ENCODE peak calls at places on chromosomes 5 and 9, in ten cellular contexts. X is endothelial cell; H is Peyer's patch; A is body of pancreas; W is WTC11; S is CD8-positive, alpha-beta T cell; G is brain microvascular endothelial cell; N is pancreas; U is choroid plexus epithelial cell; P is osteocyte. Y is an unnamed sample.

GRCh38 chr5:145856285-145856818 is 16.5 kb downstream of the GRXCR2 start:
- DNase-seq in H (peak), G (peak), N (no peak), X (peak), P (no peak), W (peak), U (peak), S (no peak), A (peak), Y (no peak)

GRCh38 chr5:21070871-21071270 is 1082.9 kb upstream of the CDH18 start:
- DNase-seq in S (no peak), G (no peak), U (no peak), A (no peak), N (no peak), P (no peak), W (no peak), H (no peak), X (no peak), Y (no peak)

GRCh38 chr5:124634820-124635323 is 111.6 kb downstream of the ZNF608 start:
- DNase-seq in H (no peak), G (no peak), S (no peak), X (no peak), P (no peak), U (no peak), A (no peak), N (no peak), W (no peak), Y (no peak)

GRCh38 chr9:122819791-122820489 is 8.4 kb downstream of the PDCL start:
- DNase-seq in G (peak), S (no peak), X (peak), P (no peak), H (no peak), W (no peak), U (peak), N (no peak), A (no peak), Y (no peak)

GRCh38 chr9:134546746-134547145 is 94.9 kb upstream of the COL5A1 start:
- DNase-seq in A (no peak), P (no peak), G (no peak), X (no peak), S (no peak), U (no peak), N (no peak), W (no peak), H (no peak), Y (no peak)

GRCh38 chr9:88952086-88952615 is 39.1 kb upstream of the S1PR3 start:
- DNase-seq in P (no peak), S (no peak), W (no peak), G (no peak), X (no peak), H (no peak), U (no peak), N (no peak), A (no peak), Y (no peak)

GRCh38 chr9:100427366-100428263 is 672 bp downstream of the MSANTD3 start:
- DNase-seq in H (peak), S (peak), A (peak), N (no peak), X (peak), P (peak), U (peak), G (peak), W (peak), Y (no peak)

GRCh38 chr5:79973511-79973910 is 17.6 kb downstream of the MTX3 start:
- DNase-seq in P (no peak), S (no peak), X (no peak), A (no peak), H (no peak), G (no peak), N (no peak), W (no peak), U (no peak), Y (no peak)

GRCh38 chr9:6938447-6938846 is 180.7 kb downstream of the KDM4C start:
- DNase-seq in W (no peak), N (no peak), G (peak), X (no peak), H (no peak), S (no peak), A (no peak), U (peak), P (no peak), Y (no peak)

GRCh38 chr5:121987685-121988073 is 25.9 kb downstream of the SRFBP1 start:
- DNase-seq in H (no peak), G (no peak), P (no peak), A (no peak), W (no peak), S (no peak), U (no peak), N (no peak), X (no peak), Y (no peak)

GRCh38 chr5:7321724-7322123 is 74.2 kb upstream of the ADCY2 start:
- DNase-seq in P (no peak), A (no peak), H (no peak), W (no peak), G (no peak), S (no peak), X (no peak), U (no peak), N (no peak), Y (no peak)

GRCh38 chr5:159467666-159468065 is 137.4 kb upstream of the IL12B start:
- DNase-seq in U (no peak), G (no peak), W (no peak), N (no peak), H (no peak), S (no peak), P (no peak), A (no peak), X (no peak), Y (no peak)

GRCh38 chr9:70534471-70534870 is 120.0 kb upstream of the KLF9 start:
- DNase-seq in X (no peak), H (no peak), S (no peak), U (peak), W (no peak), G (no peak), A (no peak), N (no peak), P (no peak), Y (no peak)

GRCh38 chr5:175816348-175816747 is 55.0 kb upstream of the CPLX2 start:
- DNase-seq in G (no peak), H (no peak), U (no peak), X (no peak), P (no peak), A (no peak), N (no peak), W (no peak), S (no peak), Y (no peak)

GRCh38 chr9:104776787-104777186 is 12.9 kb downstream of the NIPSNAP3B start:
- DNase-seq in U (peak), N (no peak), P (no peak), A (no peak), H (no peak), S (no peak), X (no peak), G (no peak), W (no peak), Y (no peak)

GRCh38 chr5:54589786-54590185 is 72.2 kb downstream of the SNX18 start:
- DNase-seq in G (no peak), U (no peak), P (no peak), W (no peak), H (no peak), X (no peak), N (no peak), A (no peak), S (no peak), Y (no peak)

GRCh38 chr5:54701179-54701578 is 183.6 kb downstream of the SNX18 start:
- DNase-seq in H (no peak), G (peak), X (no peak), A (peak), U (peak), W (no peak), P (no peak), N (peak), S (no peak), Y (no peak)

GRCh38 chr9:125240649-125240999 is 519 bp downstream of the HSPA5 start:
- DNase-seq in W (no peak), G (no peak), H (peak), S (peak), N (peak), P (no peak), A (peak), U (peak), X (peak), Y (no peak)

GRCh38 chr5:100623719-100624118 is 88.5 kb downstream of the FAM174A start:
- DNase-seq in N (no peak), W (no peak), H (no peak), U (peak), S (no peak), P (no peak), X (no peak), A (no peak), G (peak), Y (no peak)

GRCh38 chr5:643351-643801 is 31.2 kb downstream of the CEP72 start:
- DNase-seq in P (no peak), W (no peak), H (no peak), G (no peak), X (no peak), N (no peak), A (no peak), S (no peak), U (no peak), Y (no peak)

GRCh38 chr5:38673671-38674071 is 117.2 kb upstream of the LIFR start:
- DNase-seq in X (no peak), P (peak), U (peak), H (no peak), N (no peak), S (no peak), G (no peak), W (peak), A (no peak), Y (no peak)

DNA sequence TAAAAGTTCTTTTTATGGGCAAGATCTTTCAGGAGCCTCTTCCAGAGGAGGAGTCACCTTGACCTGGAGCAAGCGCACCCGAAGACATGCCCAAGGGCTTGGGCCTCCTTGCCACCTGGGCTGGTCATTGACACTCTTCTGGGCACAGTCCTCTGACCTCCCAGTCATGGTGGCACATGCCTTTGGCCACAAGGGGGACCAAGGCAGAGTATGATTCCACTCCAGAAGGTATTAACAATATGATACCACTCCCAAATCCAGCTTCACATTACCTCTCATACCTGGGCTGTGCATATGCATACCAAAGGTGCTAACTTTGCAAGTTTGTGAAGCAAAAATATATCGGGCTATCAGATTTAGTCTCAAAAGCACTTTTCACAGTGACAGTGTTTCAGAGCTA is 84.6 kb downstream of the MAST4 start:
- DNase-seq in P (no peak), G (no peak), U (no peak), A (no peak), X (no peak), W (no peak), N (no peak), H (no peak), S (no peak), Y (no peak)
- TF ChIP-seq CTCF in P (no peak), G (peak), U (peak), A (no peak), X (peak), W (no peak), N (peak), H (no peak), S (no peak), Y (no peak)

DNA sequence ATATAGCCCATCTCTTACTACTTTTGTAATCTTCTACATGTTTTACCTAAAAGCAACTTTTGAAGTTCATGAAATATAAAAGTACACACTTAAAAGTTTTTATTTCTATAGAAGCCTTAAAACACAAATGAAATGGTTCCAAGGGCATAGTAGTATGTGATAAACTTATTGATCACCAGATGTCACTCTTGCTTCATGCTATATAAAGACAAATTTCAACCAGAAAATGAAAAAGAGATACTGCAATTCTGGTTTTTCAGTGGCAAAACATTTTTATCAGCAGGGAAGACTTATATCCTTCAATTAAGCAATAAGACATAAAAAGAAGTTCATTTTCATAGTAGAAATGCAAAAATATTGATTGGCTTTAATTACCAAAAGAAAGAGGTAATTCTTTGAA is 69.4 kb upstream of the FBXL17 start:
- DNase-seq in G (no peak), W (no peak), N (no peak), P (no peak), U (peak), X (no peak), H (no peak), A (no peak), S (no peak), Y (no peak)
- TF ChIP-seq CTCF in G (no peak), W (no peak), N (no peak), P (no peak), U (no peak), X (no peak), H (no peak), A (no peak), S (no peak), Y (no peak)

DNA sequence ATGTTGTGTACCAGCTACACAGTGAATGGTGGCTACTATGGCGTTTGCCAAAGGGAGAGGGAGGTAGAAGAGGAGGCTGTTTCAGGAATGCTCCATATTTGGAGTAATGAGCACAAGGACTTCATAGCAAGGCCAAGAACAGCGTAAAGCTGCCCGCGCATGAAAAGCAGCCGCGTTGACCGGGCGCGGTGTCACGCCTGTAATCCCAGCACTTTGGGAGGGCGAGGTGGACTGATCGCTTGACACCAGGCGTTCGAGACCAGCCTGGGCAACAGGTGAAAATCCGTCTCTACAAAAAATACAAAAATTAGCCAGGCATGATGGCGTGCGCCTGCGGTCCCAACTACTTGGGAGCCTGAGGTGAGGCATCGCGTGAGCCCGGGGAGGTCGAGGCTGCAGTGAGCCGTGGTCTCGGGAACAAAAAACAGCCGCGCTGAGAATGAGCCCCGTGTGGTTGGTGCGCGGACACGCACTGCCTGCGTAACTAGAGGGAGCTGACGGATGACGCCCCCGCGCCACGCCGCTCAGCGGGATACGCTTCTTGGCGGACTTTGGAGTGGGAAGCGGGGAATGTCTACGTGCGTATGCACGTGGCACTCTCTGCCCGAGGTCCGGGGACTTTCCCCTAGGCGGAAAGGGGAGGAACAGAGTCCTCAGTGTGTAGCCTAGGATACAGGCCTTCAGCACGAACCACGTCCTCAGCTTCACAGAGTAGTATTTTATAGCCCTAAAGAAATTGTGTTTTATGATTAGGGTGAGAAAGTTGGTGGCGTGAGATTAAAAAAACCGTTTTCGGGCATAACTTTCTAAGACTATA is at the start of gene RMRP:
- DNase-seq in H (peak), N (peak), X (peak), W (peak), G (peak), P (peak), S (peak), U (peak), A (peak), Y (peak)
- TF ChIP-seq CTCF in H (no peak), N (peak), X (no peak), W (no peak), G (peak), P (no peak), S (no peak), U (peak), A (peak), Y (no peak)

GRCh38 chr9:114355821-114356220 is 26.2 kb downstream of the ORM2 start:
- DNase-seq in P (no peak), H (no peak), A (no peak), G (no peak), N (no peak), S (no peak), X (no peak), U (no peak), W (no peak), Y (no peak)

GRCh38 chr9:114356792-114357191 is 27.1 kb downstream of the ORM2 start:
- DNase-seq in H (no peak), A (no peak), N (no peak), X (no peak), P (no peak), W (no peak), G (no peak), S (no peak), U (no peak), Y (no peak)

GRCh38 chr9:114361542-114361941 is 26.2 kb downstream of the AKNA start:
- DNase-seq in X (no peak), N (no peak), U (no peak), P (no peak), W (no peak), A (no peak), S (no peak), H (no peak), G (no peak), Y (no peak)

GRCh38 chr9:114359801-114360200 is 28.0 kb downstream of the AKNA start:
- DNase-seq in G (no peak), P (no peak), X (no peak), A (no peak), U (no peak), S (no peak), H (no peak), N (no peak), W (no peak), Y (no peak)

DNA sequence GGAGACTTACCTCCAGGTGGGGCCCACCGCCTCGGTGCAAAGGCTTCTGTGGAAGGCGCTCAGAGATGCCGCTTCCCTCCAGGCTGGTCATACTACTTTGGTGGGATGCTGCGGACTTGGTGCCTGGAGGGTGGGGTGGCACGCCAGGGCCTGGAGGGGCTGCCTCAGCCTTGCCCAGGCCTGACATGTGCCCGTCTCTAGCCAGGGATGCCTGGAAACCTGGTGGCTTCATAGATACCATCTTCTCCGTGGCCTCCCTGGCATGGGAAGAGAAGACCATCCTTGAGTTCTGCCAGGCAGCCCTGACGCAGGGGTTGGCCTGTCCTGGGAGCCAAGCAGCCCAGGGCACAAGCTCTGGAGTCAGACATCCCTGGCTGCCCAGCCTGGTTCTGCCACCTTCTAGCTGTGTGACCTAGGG is 28.3 kb downstream of the ORM2 start:
- DNase-seq in X (no peak), U (no peak), N (no peak), S (no peak), G (no peak), W (no peak), H (no peak), P (no peak), A (no peak), Y (no peak)
- TF ChIP-seq CTCF in X (no peak), U (no peak), N (no peak), S (no peak), G (no peak), W (no peak), H (no peak), P (no peak), A (no peak), Y (no peak)

GRCh38 chr9:13446935-13447334 is 167.4 kb upstream of the MPDZ start:
- DNase-seq in A (no peak), U (no peak), P (no peak), W (no peak), H (no peak), X (no peak), N (no peak), S (no peak), G (no peak), Y (no peak)
- TF ChIP-seq CTCF in A (no peak), U (peak), P (peak), W (no peak), H (no peak), X (no peak), N (no peak), S (no peak), G (no peak), Y (no peak)